ENCODE peak calls at places on chromosome 7, in four cellular contexts. D is fibroblast of lung, V is OCI-LY7, Y is right atrium auricular region. J is an unnamed sample.

GRCh38 chr7:151378496-151379192 is 31.2 kb downstream of the WDR86 start:
- DNase-seq in V (no peak), D (no peak), Y (no peak), J (no peak)

GRCh38 chr7:39540320-39540719 is 25.9 kb upstream of the YAE1 start:
- DNase-seq in Y (no peak), V (no peak), D (no peak), J (peak; percentile 70)

GRCh38 chr7:94335586-94335985 is 59.1 kb upstream of the COL1A2 start:
- DNase-seq in Y (no peak), D (no peak), V (no peak), J (no peak)

GRCh38 chr7:158828343-158829020 is 827 bp downstream of the ESYT2 start:
- DNase-seq in V (peak; percentile 47), D (no peak), Y (no peak), J (peak; percentile 40)

GRCh38 chr7:28411876-28412662 is at the start of gene CREB5:
- DNase-seq in Y (no peak), V (peak; percentile 34), D (peak; percentile 68), J (no peak)

GRCh38 chr7:34320926-34321609 is 336.9 kb upstream of the NPSR1 start:
- DNase-seq in V (peak; percentile 53), Y (peak; percentile 66), D (peak; percentile 66), J (peak; percentile 68)

GRCh38 chr7:50203521-50203920 is 101.0 kb upstream of the IKZF1 start:
- DNase-seq in Y (no peak), D (no peak), V (no peak), J (no peak)

GRCh38 chr7:106126170-106126938 is 14.2 kb upstream of the SYPL1 start:
- DNase-seq in D (peak; percentile 75), V (no peak), Y (no peak), J (peak; percentile 32)

GRCh38 chr7:102320601-102321350 is 34.1 kb downstream of the SH2B2 start:
- DNase-seq in Y (no peak), V (no peak), D (no peak), J (no peak)

GRCh38 chr7:27515933-27516332 is 146.8 kb downstream of the HIBADH start:
- DNase-seq in Y (no peak), V (no peak), D (no peak), J (no peak)

GRCh38 chr7:414681-415560 is 104.7 kb downstream of the PDGFA start:
- DNase-seq in V (no peak), Y (no peak), D (no peak), J (no peak)

GRCh38 chr7:28565990-28566389 is 153.7 kb downstream of the CREB5 start:
- DNase-seq in Y (no peak), D (no peak), V (peak; percentile 40), J (no peak)

GRCh38 chr7:101330011-101330484 is 8.4 kb upstream of the IFT22 start:
- DNase-seq in Y (peak; percentile 62), D (no peak), V (no peak), J (no peak)

GRCh38 chr7:8035647-8036518 is 67.3 kb downstream of the GLCCI1 start:
- DNase-seq in V (peak; percentile 62), Y (no peak), D (peak; percentile 66), J (peak; percentile 38)

GRCh38 chr7:121515651-121516401 is 119.7 kb upstream of the FAM3C start:
- DNase-seq in V (no peak), Y (no peak), D (no peak), J (no peak)

GRCh38 chr7:158256091-158256816 is 331.4 kb downstream of the PTPRN2 start:
- DNase-seq in Y (no peak), V (no peak), D (no peak), J (no peak)

GRCh38 chr7:148262721-148263229 is 327.8 kb upstream of the C7orf33 start:
- DNase-seq in Y (peak; percentile 79), V (peak; percentile 51), D (peak; percentile 48), J (peak; percentile 37)

GRCh38 chr7:101557978-101558741 is 70.9 kb downstream of the MYL10 start:
- DNase-seq in D (no peak), V (no peak), Y (no peak), J (no peak)

GRCh38 chr7:106462365-106462859 is 177.6 kb upstream of the NAMPT start:
- DNase-seq in Y (no peak), V (peak; percentile 39), D (peak; percentile 70), J (peak; percentile 54)

GRCh38 chr7:23863209-23863798 is 153.3 kb downstream of the STK31 start:
- DNase-seq in V (peak; percentile 17), Y (no peak), D (peak; percentile 74), J (peak; percentile 29)

GRCh38 chr7:115359119-115359518 is 437.2 kb downstream of the MDFIC start:
- DNase-seq in V (no peak), Y (no peak), D (no peak), J (no peak)

GRCh38 chr7:71780282-71780681 is 631.9 kb downstream of the CALN1 start:
- DNase-seq in D (no peak), Y (peak; percentile 43), V (no peak), J (no peak)

GRCh38 chr7:149295481-149295850 is 33.5 kb downstream of the ZNF783 start:
- DNase-seq in D (no peak), Y (no peak), V (no peak), J (no peak)

GRCh38 chr7:7129381-7129780 is 53.0 kb upstream of the C1GALT1 start:
- DNase-seq in V (no peak), D (no peak), Y (no peak), J (no peak)

GRCh38 chr7:154853727-154854095 is 149.2 kb downstream of the PAXIP1 start:
- DNase-seq in V (no peak), D (no peak), Y (no peak), J (no peak)

GRCh38 chr7:48255046-48255445 is 83.8 kb downstream of the ABCA13 start:
- DNase-seq in Y (no peak), V (no peak), D (peak; percentile 50), J (no peak)

GRCh38 chr7:156558198-156558597 is 82.4 kb upstream of the RNF32 start:
- DNase-seq in D (peak; percentile 21), Y (peak; percentile 18), V (no peak), J (no peak)

GRCh38 chr7:142385528-142386340 is 127.9 kb upstream of the PRSS58 start:
- DNase-seq in D (peak; percentile 79), Y (no peak), V (peak; percentile 67), J (peak; percentile 65)

GRCh38 chr7:140021603-140022002 is 41.1 kb downstream of the PARP12 start:
- DNase-seq in Y (no peak), V (no peak), D (no peak), J (no peak)
- H3K4me1 ChIP-seq in Y (no peaks in the 10 kb centered on the region), V (no peaks in the 10 kb centered on the region), D (no peaks in the 10 kb centered on the region), J (no peaks in the 10 kb centered on the region)

DNA sequence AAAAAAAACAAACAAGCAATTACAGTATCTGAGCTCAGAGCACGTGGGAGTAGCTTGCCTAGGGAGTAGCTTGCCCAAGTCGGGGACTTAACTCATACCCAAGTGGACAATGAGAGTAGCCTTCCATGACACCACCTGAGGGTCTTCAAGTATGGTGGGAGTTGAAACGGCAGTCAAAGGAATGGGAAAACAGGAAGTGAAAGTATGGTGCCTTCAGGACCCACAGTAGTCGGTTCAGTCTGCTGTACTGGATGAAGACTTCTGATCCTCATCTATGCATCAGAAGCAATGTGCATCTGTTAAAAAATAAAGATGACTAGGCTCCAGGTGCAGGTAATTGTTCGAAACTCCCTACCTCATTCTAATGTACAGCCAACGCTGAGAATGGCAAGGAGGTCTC is 10.5 kb downstream of the VOPP1 start:
- DNase-seq in D (no peak), Y (no peak), V (peak; percentile 57), J (no peak)
- H3K4me3 ChIP-seq in D (no peak overlapping the region), Y (no peak overlapping the region), V (no peak overlapping the region), J (no peak overlapping the region)

DNA sequence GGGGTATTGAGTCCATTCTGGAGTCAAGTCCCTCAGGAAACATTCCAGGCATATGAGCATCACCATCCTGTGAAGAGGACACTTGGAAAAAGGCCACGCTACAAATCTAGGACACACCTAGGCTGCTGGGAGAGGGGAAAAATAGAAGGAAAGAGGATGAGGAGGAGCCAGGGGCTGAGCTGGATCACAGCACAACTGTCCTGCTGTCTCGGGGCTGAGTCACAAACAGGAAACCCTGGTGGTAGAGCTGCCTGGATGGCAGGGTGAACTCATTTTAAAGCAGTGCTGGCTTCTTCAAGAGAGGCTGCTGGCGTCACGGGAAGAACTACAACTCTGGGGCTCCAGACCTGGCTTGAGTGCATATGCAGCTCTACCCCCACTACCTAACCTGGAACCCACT is 151.5 kb downstream of the RNF216 start:
- DNase-seq in V (no peak), D (peak; percentile 68), Y (no peak), J (no peak)
- H3K4me1 ChIP-seq in V (peaks cover 9% of the 10 kb centered on the region), D (peaks cover 43% of the 10 kb centered on the region), Y (peaks cover 51% of the 10 kb centered on the region), J (no peaks in the 10 kb centered on the region)

GRCh38 chr7:4612939-4613841 is 68.9 kb upstream of the FOXK1 start:
- DNase-seq in V (no peak), Y (peak; percentile 75), D (peak; percentile 39), J (no peak)
- H3K4me3 ChIP-seq in V (no peak overlapping the region), Y (peak overlapping the region; percentile 21), D (peak overlapping the region; percentile 41), J (no peak overlapping the region)

DNA sequence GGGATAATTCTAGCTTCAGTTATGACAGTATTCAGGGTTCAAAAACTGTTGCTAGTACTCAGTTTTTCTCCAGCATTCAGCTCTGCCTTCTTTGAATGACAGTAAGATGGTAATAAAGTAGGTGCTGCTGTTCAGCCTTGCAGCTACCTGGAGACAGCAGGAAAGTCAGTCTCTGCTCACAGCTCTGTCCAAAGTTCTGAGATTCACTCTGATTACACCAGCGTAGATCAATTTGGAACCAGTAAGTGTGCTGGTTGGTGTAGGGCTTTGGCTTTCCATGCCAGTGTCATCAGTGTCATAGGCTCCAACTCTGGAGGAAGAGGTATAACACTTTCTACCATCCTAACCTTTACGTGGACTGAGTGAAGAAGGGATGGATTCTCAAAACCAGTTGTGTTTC is 26.2 kb downstream of the STK17A start:
- DNase-seq in Y (no peak), V (no peak), D (no peak), J (no peak)
- H3K4me1 ChIP-seq in Y (peaks cover 19% of the 10 kb centered on the region), V (peaks cover 27% of the 10 kb centered on the region), D (peaks cover 14% of the 10 kb centered on the region), J (no peaks in the 10 kb centered on the region)

GRCh38 chr7:47236480-47237208 is 345.3 kb downstream of the TNS3 start:
- DNase-seq in V (no peak), Y (no peak), D (no peak), J (no peak)

GRCh38 chr7:47244692-47245091 is 337.2 kb downstream of the TNS3 start:
- DNase-seq in D (no peak), V (no peak), Y (no peak), J (no peak)

GRCh38 chr7:47241112-47242065 is 340.5 kb downstream of the TNS3 start:
- DNase-seq in Y (no peak), V (no peak), D (no peak), J (no peak)

GRCh38 chr7:47239034-47239433 is 342.9 kb downstream of the TNS3 start:
- DNase-seq in V (no peak), D (no peak), Y (no peak), J (no peak)

DNA sequence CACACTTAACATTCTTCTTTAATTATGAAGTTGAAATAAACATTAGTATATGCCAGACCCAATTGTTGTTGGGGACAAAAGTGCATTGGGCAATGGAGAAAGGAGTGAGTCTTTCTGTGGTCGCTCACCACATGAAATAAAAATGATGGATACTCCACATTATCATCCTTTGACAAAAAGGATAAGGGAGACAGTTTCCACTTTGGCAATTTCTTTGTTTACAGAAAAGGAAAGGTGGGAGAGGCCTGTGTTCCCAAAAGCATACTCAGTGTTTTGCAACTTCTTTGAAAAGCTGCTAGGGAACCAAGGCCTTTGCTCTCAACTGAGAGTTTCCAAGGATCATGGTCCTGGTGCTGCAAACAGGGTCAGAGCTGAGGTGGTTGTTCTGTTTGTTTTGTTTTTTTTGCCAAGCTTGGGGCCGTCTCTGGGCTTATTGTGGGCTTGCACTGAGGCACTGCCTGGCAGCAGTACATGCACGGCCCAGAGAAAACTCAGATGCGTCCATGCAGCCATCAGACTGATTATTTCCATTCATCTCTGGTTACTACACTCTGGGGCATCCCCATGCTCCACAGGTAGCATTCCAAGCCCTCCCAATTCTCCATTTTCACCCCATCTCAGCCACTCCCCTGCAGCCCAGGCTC is 341.9 kb downstream of the TNS3 start:
- DNase-seq in Y (no peak), D (no peak), V (no peak), J (no peak)
- H3K4me3 ChIP-seq in Y (no peak overlapping the region), D (no peak overlapping the region), V (no peak overlapping the region), J (no peak overlapping the region)